ENCODE peak calls at places on chromosome 18, in nine cellular contexts. L is H54; Q is foreskin fibroblast; Y is breast epithelium; S is stimulated activated CD4-positive, alpha-beta T cell treated with anti-CD3 and anti-CD28 coated beads, Interleukin-2, amount 100 ng/mL, for 48 hours; A is type B pancreatic cell; B is activated naive CD4-positive, alpha-beta T cell treated with anti-CD3 and anti-CD28 coated beads, Interleukin-2, amount 10 ng/mL, durations not matched to agents 7 days and 5 days; G is EH; X is choroid plexus epithelial cell. O is an unnamed sample.

GRCh38 chr18:8762968-8763367 is 57.6 kb downstream of the MTCL1 start:
- DNase-seq in A (no peak), Q (no peak), L (no peak), X (no peak), Y (no peak), G (no peak), S (no peak), B (no peak), O (no peak)

GRCh38 chr18:3703732-3704176 is 253.8 kb downstream of the TGIF1 start:
- DNase-seq in Y (no peak), S (peak; percentile 9), B (peak; percentile 43), A (no peak), X (peak; percentile 80), G (peak; percentile 72), Q (peak; percentile 81), L (peak; percentile 44), O (peak; percentile 54)

GRCh38 chr18:32048507-32049091 is 30.0 kb downstream of the RNF125 start:
- DNase-seq in X (peak; percentile 93), S (no peak), G (peak; percentile 14), A (no peak), L (no peak), Y (no peak), Q (peak; percentile 50), B (no peak), O (peak; percentile 4)

GRCh38 chr18:76616373-76616772 is 121.3 kb upstream of the ZNF516 start:
- DNase-seq in A (no peak), X (no peak), Y (no peak), G (no peak), L (no peak), Q (peak; percentile 29), B (no peak), S (no peak), O (no peak)

GRCh38 chr18:48131042-48131441 is 200.6 kb upstream of the SMAD2 start:
- DNase-seq in B (no peak), Y (no peak), A (no peak), L (no peak), S (no peak), Q (no peak), G (no peak), X (no peak), O (no peak)

GRCh38 chr18:38025433-38026038 is 459.9 kb upstream of the CELF4 start:
- DNase-seq in Y (no peak), Q (peak; percentile 3), B (no peak), S (no peak), L (no peak), X (peak; percentile 22), A (no peak), G (no peak), O (peak; percentile 15)

GRCh38 chr18:70490008-70490933 is 201.4 kb downstream of the SOCS6 start:
- DNase-seq in G (peak; percentile 68), Q (peak; percentile 71), X (peak; percentile 79), B (peak; percentile 45), Y (no peak), A (no peak), L (no peak), S (peak; percentile 11), O (peak; percentile 52)

GRCh38 chr18:80193701-80194100 is 53.6 kb downstream of the PARD6G start:
- DNase-seq in Y (no peak), A (peak; percentile 42), B (no peak), X (no peak), S (no peak), G (no peak), L (no peak), Q (no peak), O (no peak)

GRCh38 chr18:36786686-36787085 is 42.1 kb downstream of the TPGS2 start:
- DNase-seq in G (peak; percentile 89), Y (no peak), L (no peak), Q (peak; percentile 73), A (no peak), B (no peak), S (no peak), X (peak; percentile 95), O (peak; percentile 50)

GRCh38 chr18:54822872-54823845 is 5.1 kb upstream of the RAB27B start:
- DNase-seq in Q (peak; percentile 96), Y (no peak), X (peak; percentile 100), S (no peak), G (peak; percentile 90), L (peak; percentile 9), A (no peak), B (no peak), O (peak; percentile 93)

GRCh38 chr18:60466671-60467070 is 94.1 kb upstream of the MC4R start:
- DNase-seq in Q (peak; percentile 73), L (no peak), B (no peak), Y (no peak), A (no peak), S (no peak), G (peak; percentile 81), X (peak; percentile 45), O (no peak)

GRCh38 chr18:7741640-7742039 is 174.5 kb downstream of the PTPRM start:
- DNase-seq in B (no peak), X (no peak), Q (no peak), L (no peak), A (no peak), Y (no peak), S (no peak), G (no peak), O (no peak)

GRCh38 chr18:63262369-63263335 is 56.9 kb downstream of the BCL2 start:
- DNase-seq in A (no peak), Y (no peak), G (no peak), Q (no peak), B (no peak), S (no peak), L (no peak), X (no peak), O (no peak)

GRCh38 chr18:7590800-7591560 is 23.9 kb downstream of the PTPRM start:
- DNase-seq in Y (no peak), A (no peak), S (no peak), B (no peak), X (peak; percentile 25), G (peak; percentile 58), Q (peak; percentile 38), L (no peak), O (no peak)

GRCh38 chr18:36128907-36129299 is 237 bp downstream of the SLC39A6 start:
- DNase-seq in X (no peak), Y (no peak), G (no peak), L (no peak), A (no peak), Q (no peak), B (no peak), S (no peak), O (no peak)

GRCh38 chr18:12076424-12077140 is 17.1 kb upstream of the ANKRD62 start:
- DNase-seq in X (peak; percentile 56), G (peak; percentile 60), Q (peak; percentile 62), L (no peak), A (no peak), B (no peak), Y (no peak), S (no peak), O (no peak)

GRCh38 chr18:78972930-78973331 is 6.7 kb upstream of the SALL3 start:
- DNase-seq in B (no peak), S (no peak), L (no peak), Q (no peak), Y (no peak), G (no peak), X (no peak), A (no peak), O (no peak)

GRCh38 chr18:58615150-58616132 is 13.4 kb downstream of the ALPK2 start:
- DNase-seq in B (peak; percentile 78), A (no peak), Y (no peak), L (no peak), S (peak; percentile 46), G (no peak), X (no peak), Q (no peak), O (peak; percentile 41)

GRCh38 chr18:11676867-11677266 is 12.2 kb upstream of the GNAL start:
- DNase-seq in Y (no peak), G (no peak), X (peak; percentile 28), Q (no peak), B (no peak), A (no peak), S (no peak), L (peak; percentile 59), O (peak; percentile 71)

GRCh38 chr18:46939337-46939963 is 22.0 kb downstream of the KATNAL2 start:
- DNase-seq in G (peak; percentile 88), Q (peak; percentile 86), L (peak; percentile 26), S (no peak), B (no peak), X (peak; percentile 80), Y (no peak), A (no peak), O (peak; percentile 69)

GRCh38 chr18:14747513-14748474 is at the start of gene ANKRD30B:
- DNase-seq in Q (peak; percentile 2), G (no peak), B (no peak), A (peak; percentile 63), Y (no peak), X (no peak), S (no peak), L (no peak), O (no peak)

GRCh38 chr18:6382968-6383367 is 31.7 kb downstream of the L3MBTL4 start:
- DNase-seq in L (no peak), Q (no peak), B (no peak), Y (no peak), A (no peak), S (no peak), G (no peak), X (peak; percentile 5), O (no peak)

GRCh38 chr18:70301667-70302066 is 12.8 kb downstream of the SOCS6 start:
- DNase-seq in L (no peak), X (no peak), S (no peak), G (no peak), Q (no peak), Y (no peak), A (no peak), B (no peak), O (no peak)

GRCh38 chr18:41972067-41973000 is 17.3 kb downstream of the PIK3C3 start:
- DNase-seq in S (no peak), X (no peak), B (no peak), A (no peak), L (no peak), Q (no peak), G (no peak), Y (no peak), O (no peak)

GRCh38 chr18:25223899-25224607 is 127.9 kb downstream of the ZNF521 start:
- DNase-seq in Y (no peak), S (no peak), A (no peak), Q (no peak), G (no peak), B (no peak), X (no peak), L (no peak), O (no peak)

GRCh38 chr18:10419420-10420103 is 34.9 kb upstream of the APCDD1 start:
- DNase-seq in Y (no peak), L (no peak), S (no peak), X (peak; percentile 21), Q (peak; percentile 65), B (no peak), G (peak; percentile 52), A (no peak), O (no peak)

GRCh38 chr18:36337679-36338419 is 40.3 kb downstream of the FHOD3 start:
- DNase-seq in Y (no peak), G (no peak), L (no peak), S (no peak), X (no peak), A (no peak), Q (no peak), B (no peak), O (no peak)

GRCh38 chr18:79625924-79626561 is 53.6 kb upstream of the CTDP1 start:
- DNase-seq in Q (no peak), Y (no peak), B (no peak), L (no peak), S (no peak), G (no peak), X (no peak), A (no peak), O (no peak)

GRCh38 chr18:79567481-79568147 is 112.0 kb upstream of the CTDP1 start:
- DNase-seq in Y (no peak), G (peak; percentile 95), Q (peak; percentile 80), L (peak; percentile 8), S (no peak), X (peak; percentile 94), A (no peak), B (no peak), O (peak; percentile 97)

GRCh38 chr18:46856975-46857374 is 60.3 kb downstream of the PIAS2 start:
- DNase-seq in Y (no peak), Q (no peak), A (no peak), G (peak; percentile 4), L (no peak), X (peak; percentile 24), B (no peak), S (no peak), O (no peak)

GRCh38 chr18:39839782-39840181 is 2115.3 kb upstream of the PIK3C3 start:
- DNase-seq in G (peak; percentile 25), Q (peak; percentile 21), A (no peak), S (no peak), X (peak; percentile 86), L (no peak), B (no peak), Y (no peak), O (peak; percentile 42)